ENCODE peak calls at places on chromosomes 2 and 18, in five cellular contexts. H, Z, B, V and D are unnamed samples.

GRCh38 chr2:3116371-3116770 is 261.2 kb downstream of the EIPR1 start:
- DNase-seq in Z (no peak), V (no peak), B (no peak), H (no peak), D (peak)

GRCh38 chr2:10242998-10243925 is 59.4 kb upstream of the HPCAL1 start:
- DNase-seq in B (no peak), H (no peak), Z (no peak), V (no peak), D (no peak)

GRCh38 chr2:5360081-5360480 is 332.1 kb upstream of the SOX11 start:
- DNase-seq in V (no peak), Z (no peak), B (no peak), H (no peak), D (no peak)

GRCh38 chr2:11123856-11124759 is 31.2 kb upstream of the SLC66A3 start:
- DNase-seq in V (peak), B (peak), Z (peak), H (peak), D (peak)

GRCh38 chr18:58695772-58696171 is 24.5 kb downstream of the MALT1 start:
- DNase-seq in V (no peak), H (no peak), Z (no peak), B (no peak), D (no peak)

GRCh38 chr18:7817596-7817995 is 250.5 kb downstream of the PTPRM start:
- DNase-seq in V (peak), Z (no peak), H (no peak), B (no peak), D (no peak)

GRCh38 chr18:54127759-54128378 is 96.6 kb downstream of the MBD2 start:
- DNase-seq in Z (peak), V (peak), B (peak), H (peak), D (peak)

GRCh38 chr2:49616800-49617199 is 462.5 kb upstream of the FSHR start:
- DNase-seq in V (peak), H (no peak), B (no peak), Z (peak), D (no peak)

GRCh38 chr2:190379249-190379964 is 28.7 kb upstream of the MFSD6 start:
- DNase-seq in H (peak), V (peak), B (no peak), Z (no peak), D (no peak)

GRCh38 chr2:26178746-26179436 is 6.0 kb downstream of the GAREM2 start:
- DNase-seq in Z (peak), H (no peak), B (peak), V (peak), D (peak)

GRCh38 chr2:232960862-232961261 is 52.2 kb downstream of the NGEF start:
- DNase-seq in B (no peak), Z (no peak), V (no peak), H (no peak), D (no peak)

GRCh38 chr18:55449412-55450140 is 138.4 kb downstream of the TCF4 start:
- DNase-seq in B (no peak), Z (no peak), H (no peak), V (no peak), D (no peak)

GRCh38 chr2:230863442-230864121 is 1.2 kb upstream of the ITM2C start:
- DNase-seq in H (no peak), Z (no peak), B (no peak), V (no peak), D (no peak)

DNA sequence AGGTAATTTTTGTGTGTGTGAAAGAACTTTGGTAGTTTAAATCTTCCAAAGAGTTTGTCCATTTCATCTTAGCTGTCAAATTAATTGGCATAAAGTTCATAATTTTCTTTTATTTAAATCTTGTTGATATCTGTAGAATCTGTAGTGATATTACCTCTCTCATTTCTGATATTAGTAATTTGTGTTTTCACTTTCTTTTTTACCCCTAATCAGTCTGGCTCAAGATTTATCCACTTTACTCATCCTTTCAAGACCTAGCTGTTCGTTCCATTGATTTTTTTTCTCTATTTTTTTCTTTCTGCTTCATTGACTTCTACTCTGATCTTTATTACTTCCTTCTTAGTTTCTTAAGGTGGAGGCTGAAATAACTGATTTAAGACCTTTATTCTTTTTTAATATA is 142.5 kb upstream of the OTX1 start:
- DNase-seq in Z (no peak), V (no peak), B (no peak), H (no peak), D (no peak)
- H2BK15ac ChIP-seq in Z (no peak), V (no peak), B (no peak), H (no peak), D (no peak)

DNA sequence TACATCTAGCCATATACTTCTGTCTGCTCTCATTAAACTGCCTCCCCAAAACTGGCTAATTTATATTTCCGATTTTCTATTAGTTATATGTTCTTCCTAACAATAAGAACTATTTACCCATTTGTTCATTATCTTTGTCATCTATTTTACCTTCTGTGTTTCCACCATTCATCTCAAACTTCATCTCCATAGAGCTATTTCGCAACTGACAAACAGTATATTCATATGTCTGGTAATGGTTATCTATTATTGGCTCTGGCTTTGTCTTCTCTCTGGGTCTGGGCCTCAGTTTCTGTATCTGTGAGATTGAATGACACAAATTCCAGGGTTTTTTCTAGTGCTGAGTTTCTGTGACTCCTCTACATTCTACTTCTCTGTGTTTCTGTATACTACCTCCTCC is 9.7 kb downstream of the EMX1 start:
- DNase-seq in V (no peak), H (no peak), B (no peak), Z (no peak), D (no peak)
- H2BK15ac ChIP-seq in V (no peak), H (no peak), B (no peak), Z (no peak), D (no peak)

DNA sequence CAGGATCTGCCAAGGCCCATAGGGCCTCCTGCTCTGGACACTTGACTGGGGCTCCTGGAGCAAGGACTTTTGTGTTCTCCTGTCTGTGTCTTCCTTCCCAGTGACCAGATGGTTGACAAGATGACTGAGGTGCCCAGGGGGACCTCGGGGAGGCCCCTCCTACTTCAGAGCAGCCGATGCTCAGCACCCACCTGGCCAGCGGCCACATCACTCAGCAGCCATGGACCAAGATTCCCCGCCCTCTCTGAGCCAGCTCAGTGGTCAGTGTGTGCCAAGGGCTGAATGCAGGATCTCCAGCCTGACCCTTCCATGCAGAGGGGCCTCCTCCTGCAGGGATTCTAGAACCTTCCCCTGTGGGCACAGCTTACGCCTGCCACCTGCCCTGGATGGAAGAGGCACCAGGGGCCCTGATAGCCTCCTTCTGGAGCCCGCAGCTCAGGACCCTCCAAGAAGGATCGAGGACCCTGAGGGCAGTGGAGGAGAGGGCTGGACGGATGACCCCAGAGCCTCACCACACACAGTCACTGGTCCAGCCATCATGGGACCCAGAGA is 87.4 kb upstream of the GPC1 start:
- DNase-seq in V (no peak), Z (no peak), H (no peak), B (no peak), D (no peak)
- H2BK15ac ChIP-seq in V (no peak), Z (no peak), H (no peak), B (no peak), D (no peak)

DNA sequence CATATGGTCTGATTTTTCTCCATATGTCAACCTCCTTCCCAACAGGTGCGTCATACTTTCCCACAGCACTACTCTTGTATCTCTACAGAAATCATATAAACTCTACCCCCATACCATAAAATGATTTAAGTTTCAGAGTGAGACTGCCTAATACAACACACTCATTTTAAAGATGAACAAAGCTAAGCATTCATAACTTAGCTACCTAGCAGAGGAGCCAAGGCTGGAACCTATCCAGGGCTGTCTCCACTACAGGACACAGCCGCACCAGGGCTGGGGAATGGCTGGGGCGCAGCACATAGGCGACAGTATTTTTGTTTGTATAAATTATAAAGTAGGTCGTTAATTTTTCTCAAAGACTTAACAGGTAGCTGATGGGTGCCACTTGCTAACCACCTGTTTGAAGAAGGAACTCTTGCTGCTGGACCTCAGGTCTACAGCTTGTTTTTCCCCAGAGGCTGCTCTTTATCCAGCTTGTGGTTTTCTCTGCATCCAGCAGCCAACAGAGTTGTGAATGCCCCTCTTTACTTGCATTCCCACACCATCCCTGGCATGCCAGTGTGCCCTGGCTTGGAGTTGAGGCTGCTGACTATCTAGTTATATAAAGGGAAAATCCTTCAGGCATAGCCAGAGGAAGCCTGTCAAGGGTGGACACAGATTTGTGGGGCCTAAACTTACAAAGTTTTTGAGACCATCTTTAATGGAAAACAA is 62.0 kb downstream of the HNRNPLL start:
- DNase-seq in V (no peak), B (no peak), H (no peak), Z (no peak), D (no peak)
- H2BK15ac ChIP-seq in V (no peak), B (no peak), H (no peak), Z (no peak), D (no peak)

GRCh38 chr2:106157416-106157815 is 36.7 kb downstream of the UXS1 start:
- DNase-seq in B (no peak), H (no peak), V (no peak), Z (no peak), D (no peak)
- H2BK15ac ChIP-seq in B (no peak), H (no peak), V (no peak), Z (no peak), D (no peak)

DNA sequence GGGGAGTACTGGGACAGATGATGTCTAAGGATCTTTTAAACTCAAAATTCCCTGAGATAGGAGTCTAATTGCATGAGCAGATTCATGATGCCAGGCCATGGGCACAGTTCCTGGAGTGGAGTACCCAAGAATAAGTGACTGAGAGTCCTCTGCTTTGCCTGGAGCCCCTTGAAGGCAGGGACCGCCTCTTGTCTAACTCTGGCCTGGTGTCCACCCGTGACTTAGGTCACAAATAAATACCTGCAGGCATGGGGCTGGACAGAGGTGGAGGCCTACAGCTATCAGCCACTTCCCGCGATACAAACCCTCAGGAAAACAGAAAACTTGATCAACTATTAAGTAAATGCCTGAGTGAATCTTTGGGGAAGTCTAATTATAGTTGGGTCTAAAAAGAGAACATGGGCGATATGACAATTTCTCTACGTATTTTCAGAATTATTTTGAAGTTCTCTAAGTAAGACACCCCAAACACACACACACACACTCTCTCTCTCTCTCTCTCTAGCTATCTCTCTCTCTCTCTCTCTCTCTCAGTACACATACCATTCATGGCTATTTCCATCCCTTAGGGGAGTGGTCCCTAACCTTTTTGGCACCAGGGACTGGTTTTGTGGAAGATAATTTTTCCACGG is 1.8 kb upstream of the WIPF1 start:
- DNase-seq in V (no peak), B (no peak), Z (no peak), H (no peak), D (no peak)
- H2BK15ac ChIP-seq in V (no peak), B (no peak), Z (no peak), H (no peak), D (no peak)

DNA sequence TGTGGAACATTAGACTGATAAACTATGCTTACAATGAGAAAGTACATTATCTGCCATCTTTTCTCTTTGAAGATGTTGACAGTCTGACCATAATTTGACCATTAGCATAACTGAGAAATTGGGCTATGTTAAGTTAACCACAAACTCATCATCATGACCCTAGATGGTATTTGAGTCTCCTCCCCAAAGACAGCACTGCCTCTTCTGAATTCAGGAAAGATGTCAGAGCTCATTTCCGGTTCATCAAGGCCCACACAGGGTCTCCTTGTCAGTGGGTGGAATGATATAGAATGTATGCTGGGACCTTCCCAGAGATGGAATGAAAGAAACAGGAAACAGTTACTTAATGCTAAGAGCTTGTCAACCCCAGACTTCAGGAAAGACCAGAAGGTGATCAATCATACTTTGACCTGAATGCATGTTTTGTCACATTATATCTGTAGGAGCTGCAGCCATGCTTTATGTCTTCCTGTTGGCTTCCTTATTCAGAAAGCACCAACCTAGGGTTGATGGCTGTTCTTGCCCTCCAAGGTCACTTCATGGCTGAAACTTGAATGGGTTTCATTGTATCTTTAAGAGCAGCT is 99.1 kb upstream of the NEUROD1 start:
- DNase-seq in H (no peak), B (no peak), V (peak), Z (no peak), D (no peak)
- H2BK15ac ChIP-seq in H (peak), B (no peak), V (no peak), Z (no peak), D (no peak)